ENCODE peak calls at places on chromosomes 5 and 9, in ten cellular contexts. A is Right ventricle myocardium superior; J is NB4; I is AG20443; P is GF-D8; S is activated naive CD8-positive, alpha-beta T cell treated with anti-CD3 and anti-CD28 coated beads, Interleukin-2, amount 50 U/mL, for 24 hours; E is adipocyte; C is LoVo; D is DMS153; X is T-cell. B is an unnamed sample.
A peak's percentile ranks its signal among the peaks of the same experiment; 100 is the strongest.

GRCh38 chr9:92044945-92045344 is 70.3 kb downstream of the SPTLC1 start:
- DNase-seq in A (no peak), J (no peak), I (no peak), P (no peak), S (no peak), E (no peak), C (no peak), D (no peak), X (no peak), B (no peak)

GRCh38 chr9:38108326-38108725 is 39.3 kb upstream of the SHB start:
- DNase-seq in A (no peak), J (no peak), I (no peak), P (no peak), S (no peak), E (no peak), C (no peak), D (no peak), X (no peak), B (no peak)

GRCh38 chr9:138114501-138115245 is 237.1 kb downstream of the CACNA1B start:
- DNase-seq in A (no peak), J (no peak), I (no peak), P (no peak), S (no peak), E (no peak), C (no peak), D (no peak), X (no peak), B (no peak)

GRCh38 chr5:147483961-147484707 is 25.7 kb downstream of the DPYSL3 start:
- DNase-seq in A (peak; percentile 83), J (no peak), I (peak; percentile 84), P (no peak), S (no peak), E (peak; percentile 92), C (no peak), D (peak; percentile 92), X (no peak), B (peak; percentile 70)

GRCh38 chr5:101943784-101944183 is 352.3 kb downstream of the SLCO4C1 start:
- DNase-seq in A (no peak), J (peak; percentile 56), I (no peak), P (no peak), S (no peak), E (no peak), C (no peak), D (no peak), X (no peak), B (peak; percentile 4)

GRCh38 chr9:93958875-93959682 is 3.9 kb upstream of the BARX1 start:
- DNase-seq in A (no peak), J (peak; percentile 85), I (peak; percentile 65), P (no peak), S (no peak), E (peak; percentile 65), C (no peak), D (no peak), X (no peak), B (no peak)

GRCh38 chr5:130158036-130158435 is 253.8 kb downstream of the CHSY3 start:
- DNase-seq in A (no peak), J (no peak), I (no peak), P (no peak), S (no peak), E (no peak), C (no peak), D (no peak), X (no peak), B (no peak)

GRCh38 chr5:100691545-100691944 is 156.4 kb downstream of the FAM174A start:
- DNase-seq in A (no peak), J (no peak), I (no peak), P (no peak), S (no peak), E (peak; percentile 23), C (no peak), D (no peak), X (no peak), B (peak; percentile 85)

GRCh38 chr5:109688647-109688998 is 1.1 kb upstream of the MAN2A1 start:
- DNase-seq in A (no peak), J (peak; percentile 76), I (no peak), P (no peak), S (peak; percentile 27), E (peak; percentile 53), C (no peak), D (peak; percentile 32), X (no peak), B (peak; percentile 69)

GRCh38 chr9:135661801-135662560 is 1.1 kb upstream of the LCN9 start:
- DNase-seq in A (no peak), J (no peak), I (peak; percentile 5), P (no peak), S (no peak), E (peak; percentile 7), C (no peak), D (no peak), X (no peak), B (no peak)

GRCh38 chr5:126900796-126901195 is 123.9 kb downstream of the LMNB1 start:
- DNase-seq in A (no peak), J (no peak), I (no peak), P (no peak), S (no peak), E (no peak), C (no peak), D (no peak), X (no peak), B (no peak)

GRCh38 chr9:7095054-7095453 is 337.3 kb downstream of the KDM4C start:
- DNase-seq in A (no peak), J (no peak), I (no peak), P (no peak), S (no peak), E (no peak), C (no peak), D (no peak), X (no peak), B (no peak)

GRCh38 chr9:13529321-13530104 is 250.0 kb upstream of the MPDZ start:
- DNase-seq in A (no peak), J (no peak), I (no peak), P (no peak), S (no peak), E (no peak), C (no peak), D (peak; percentile 48), X (no peak), B (no peak)

GRCh38 chr5:107652839-107653607 is 17.7 kb downstream of the EFNA5 start:
- DNase-seq in A (no peak), J (no peak), I (no peak), P (no peak), S (no peak), E (no peak), C (no peak), D (no peak), X (no peak), B (no peak)

GRCh38 chr9:35863583-35863982 is 6.6 kb downstream of the OR13J1 start:
- DNase-seq in A (no peak), J (no peak), I (no peak), P (no peak), S (no peak), E (no peak), C (no peak), D (no peak), X (no peak), B (no peak)

GRCh38 chr9:122835313-122835731 is 6.9 kb upstream of the PDCL start:
- DNase-seq in A (no peak), J (no peak), I (no peak), P (peak; percentile 19), S (peak; percentile 27), E (no peak), C (no peak), D (no peak), X (peak; percentile 39), B (peak; percentile 13)

GRCh38 chr5:132207783-132208182 is 19.9 kb downstream of the P4HA2 start:
- DNase-seq in A (no peak), J (no peak), I (no peak), P (no peak), S (no peak), E (no peak), C (no peak), D (no peak), X (no peak), B (no peak)

GRCh38 chr5:6365142-6365976 is 13.0 kb downstream of the MED10 start:
- DNase-seq in A (no peak), J (no peak), I (peak; percentile 94), P (no peak), S (no peak), E (no peak), C (no peak), D (no peak), X (no peak), B (peak; percentile 66)

GRCh38 chr5:43367909-43368648 is 44.1 kb downstream of the CCL28 start:
- DNase-seq in A (no peak), J (peak; percentile 60), I (peak; percentile 17), P (no peak), S (no peak), E (peak; percentile 19), C (no peak), D (no peak), X (no peak), B (peak; percentile 4)

GRCh38 chr5:123035320-123035949 is 1.1 kb downstream of the PPIC start:
- DNase-seq in A (peak; percentile 61), J (no peak), I (peak; percentile 61), P (no peak), S (peak; percentile 5), E (peak; percentile 61), C (no peak), D (peak; percentile 3), X (no peak), B (peak; percentile 63)

GRCh38 chr5:669842-670395 is 23.2 kb downstream of the TPPP start:
- DNase-seq in A (peak; percentile 42), J (no peak), I (no peak), P (no peak), S (no peak), E (no peak), C (no peak), D (no peak), X (no peak), B (no peak)

GRCh38 chr9:134619983-134620612 is 21.5 kb upstream of the COL5A1 start:
- DNase-seq in A (no peak), J (no peak), I (no peak), P (no peak), S (no peak), E (no peak), C (no peak), D (no peak), X (no peak), B (no peak)

GRCh38 chr5:123879071-123879470 is 367.1 kb downstream of the CSNK1G3 start:
- DNase-seq in A (no peak), J (no peak), I (no peak), P (no peak), S (no peak), E (no peak), C (no peak), D (no peak), X (no peak), B (no peak)

GRCh38 chr9:133461975-133462374 is 2.2 kb downstream of the CACFD1 start:
- DNase-seq in A (no peak), J (no peak), I (no peak), P (no peak), S (no peak), E (no peak), C (no peak), D (no peak), X (no peak), B (no peak)

GRCh38 chr5:108753877-108754276 is 6.2 kb downstream of the FER start:
- DNase-seq in A (no peak), J (no peak), I (no peak), P (no peak), S (no peak), E (peak; percentile 50), C (no peak), D (no peak), X (no peak), B (peak; percentile 90)

GRCh38 chr5:155046591-155046990 is 33.0 kb downstream of the KIF4B start:
- DNase-seq in A (no peak), J (no peak), I (no peak), P (no peak), S (no peak), E (no peak), C (no peak), D (no peak), X (no peak), B (no peak)

GRCh38 chr5:1661831-1662558 is 137.6 kb downstream of the MRPL36 start:
- DNase-seq in A (peak; percentile 24), J (no peak), I (no peak), P (no peak), S (no peak), E (no peak), C (no peak), D (no peak), X (no peak), B (no peak)

GRCh38 chr5:93715776-93716175 is 25.6 kb downstream of the POU5F2 start:
- DNase-seq in A (no peak), J (no peak), I (no peak), P (no peak), S (no peak), E (no peak), C (no peak), D (no peak), X (no peak), B (no peak)

B was measured in ELR.